ENCODE peak calls at places on chromosomes 7 and 10, in four cellular contexts. Z is HepG2, H is H1, R is K562. I is an unnamed sample.

GRCh38 chr10:84574101-84574500 is 245.7 kb downstream of the CCSER2 start:
- DNase-seq in H (no peak), Z (no peak), R (no peak), I (no peak)

GRCh38 chr10:131698232-131698631 is 202.6 kb upstream of the PPP2R2D start:
- DNase-seq in R (no peak), Z (no peak), H (no peak), I (no peak)

GRCh38 chr7:24728503-24729364 is 28.5 kb downstream of the GSDME start:
- DNase-seq in Z (no peak), H (no peak), R (no peak), I (no peak)

GRCh38 chr7:89623018-89623672 is 531.1 kb upstream of the STEAP1 start:
- DNase-seq in R (no peak), Z (peak), H (peak), I (peak)

GRCh38 chr7:93390660-93391059 is 158.5 kb downstream of the VPS50 start:
- DNase-seq in H (no peak), R (no peak), Z (no peak), I (no peak)

GRCh38 chr7:112254166-112254565 is 47.7 kb downstream of the ZNF277 start:
- DNase-seq in R (no peak), Z (no peak), H (no peak), I (no peak)

GRCh38 chr7:20257212-20257611 is 40.0 kb upstream of the MACC1 start:
- DNase-seq in Z (no peak), R (no peak), H (no peak), I (no peak)

GRCh38 chr10:47190301-47190700 is 109.7 kb upstream of the GDF10 start:
- DNase-seq in R (no peak), H (no peak), Z (no peak), I (no peak)

GRCh38 chr7:124720195-124720594 is 45.4 kb downstream of the GPR37 start:
- DNase-seq in H (no peak), R (no peak), Z (peak), I (no peak)

GRCh38 chr10:95841711-95842498 is 65.9 kb upstream of the CC2D2B start:
- DNase-seq in H (no peak), Z (peak), R (peak), I (no peak)

GRCh38 chr7:27346531-27347260 is 104.1 kb downstream of the EVX1 start:
- DNase-seq in H (no peak), R (no peak), Z (peak), I (no peak)

GRCh38 chr7:74449809-74450397 is 3.8 kb upstream of the GTF2IRD1 start:
- DNase-seq in H (peak), Z (peak), R (peak), I (peak)

GRCh38 chr10:124995605-124996004 is 53.7 kb downstream of the ZRANB1 start:
- DNase-seq in Z (no peak), H (peak), R (no peak), I (no peak)

GRCh38 chr7:1617957-1618356 is 48.1 kb upstream of the PSMG3 start:
- DNase-seq in R (no peak), H (no peak), Z (no peak), I (no peak)

GRCh38 chr7:81439591-81439990 is 330.3 kb downstream of the HGF start:
- DNase-seq in Z (no peak), R (no peak), H (no peak), I (no peak)

GRCh38 chr10:32985781-32986350 is 27.8 kb upstream of the ITGB1 start:
- DNase-seq in R (no peak), H (no peak), Z (peak), I (no peak)

GRCh38 chr10:13706175-13706574 is 119.4 kb downstream of the PRPF18 start:
- DNase-seq in H (no peak), R (no peak), Z (no peak), I (no peak)

GRCh38 chr7:16345979-16346958 is 75.1 kb downstream of the CRPPA start:
- DNase-seq in Z (no peak), H (no peak), R (no peak), I (no peak)

GRCh38 chr7:120691915-120692314 is 166.0 kb downstream of the TSPAN12 start:
- DNase-seq in R (no peak), H (no peak), Z (no peak), I (no peak)

GRCh38 chr7:12815871-12816270 is 128.4 kb downstream of the ARL4A start:
- DNase-seq in Z (no peak), R (no peak), H (no peak), I (no peak)

GRCh38 chr10:11551915-11552602 is 59.4 kb downstream of the USP6NL start:
- DNase-seq in H (no peak), R (peak), Z (peak), I (no peak)

GRCh38 chr10:6494934-6495592 is 85.0 kb downstream of the PRKCQ start:
- DNase-seq in Z (no peak), H (no peak), R (no peak), I (no peak)

GRCh38 chr7:44636926-44637325 is 30.5 kb downstream of the OGDH start:
- DNase-seq in Z (no peak), R (no peak), H (no peak), I (no peak)

GRCh38 chr7:83934118-83934734 is 260.4 kb downstream of the SEMA3A start:
- DNase-seq in H (no peak), R (no peak), Z (no peak), I (no peak)

GRCh38 chr10:75502389-75502788 is 71.0 kb downstream of the LRMDA start:
- DNase-seq in Z (no peak), H (no peak), R (no peak), I (no peak)

GRCh38 chr7:31069880-31070555 is 17.9 kb downstream of the ADCYAP1R1 start:
- DNase-seq in R (no peak), Z (no peak), H (no peak), I (no peak)
- TF ChIP-seq TAF1 in R (no peak), Z (no peak), H (no peak), I (no peak)

GRCh38 chr7:66597472-66597871 is 31.2 kb upstream of the KCTD7 start:
- DNase-seq in R (no peak), H (no peak), Z (no peak), I (no peak)

DNA sequence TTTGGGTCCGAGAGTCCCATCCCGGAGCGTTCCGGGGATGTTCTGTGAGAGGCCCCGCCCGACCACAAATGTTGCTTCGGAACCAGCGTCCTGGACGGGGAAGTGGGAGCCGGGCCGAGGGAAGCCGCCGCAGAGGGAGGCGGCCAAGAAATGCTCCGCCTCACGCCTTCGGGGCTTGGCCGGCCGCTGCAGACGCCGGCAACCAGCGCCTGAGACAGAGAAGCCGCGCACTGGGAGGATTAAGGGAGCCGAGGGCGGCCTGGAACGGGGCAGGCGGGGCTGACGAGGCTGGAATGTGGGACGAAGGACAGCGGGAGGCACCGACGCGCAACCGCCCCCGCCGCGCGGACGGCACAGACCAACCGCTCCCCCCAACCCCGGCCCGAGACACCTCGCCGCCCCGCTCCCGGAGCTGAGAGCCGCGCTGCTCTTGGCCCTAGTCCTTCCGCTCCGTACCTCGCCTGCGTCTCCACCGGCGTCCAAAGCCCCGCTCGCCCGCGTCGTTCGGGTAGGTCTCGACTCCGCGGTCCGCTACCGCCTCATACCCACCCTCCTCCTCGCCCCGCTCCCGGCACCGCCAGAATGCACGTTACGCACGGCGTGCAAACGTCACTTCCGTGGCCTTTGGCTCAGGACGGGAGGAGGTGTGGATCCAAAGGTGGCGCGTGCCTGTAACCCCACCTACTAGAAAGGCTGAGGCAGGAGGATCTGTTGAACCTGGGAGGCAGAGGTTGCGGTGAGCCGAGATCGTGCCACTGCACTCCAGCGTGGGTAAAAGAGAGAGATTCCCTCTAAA is 36.7 kb upstream of the KCTD7 start:
- DNase-seq in R (peak), Z (peak), H (peak), I (peak)
- TF ChIP-seq POLR2A in R (peak), Z (peak), H (peak), I (peak)

GRCh38 chr10:14959221-14960057 is at the start of gene MEIG1:
- DNase-seq in H (peak), R (peak), Z (peak), I (peak)
- TF ChIP-seq EP300 in H (peak), R (peak), Z (no peak), I (peak)

GRCh38 chr10:78044179-78044578 is 10.5 kb downstream of the RPS24 start:
- DNase-seq in R (no peak), H (no peak), Z (no peak), I (no peak)
- TF ChIP-seq TAF1 in R (no peak), H (no peak), Z (no peak), I (no peak)

GRCh38 chr7:132547806-132548205 is 28.5 kb downstream of the PLXNA4 start:
- DNase-seq in R (no peak), H (no peak), Z (no peak), I (no peak)

GRCh38 chr7:132544999-132545398 is 31.3 kb downstream of the PLXNA4 start:
- DNase-seq in R (no peak), H (no peak), Z (no peak), I (no peak)

GRCh38 chr7:132545756-132546155 is 30.5 kb downstream of the PLXNA4 start:
- DNase-seq in Z (no peak), H (no peak), R (no peak), I (no peak)

GRCh38 chr7:132548489-132549078 is 27.7 kb downstream of the PLXNA4 start:
- DNase-seq in Z (no peak), R (no peak), H (no peak), I (no peak)

DNA sequence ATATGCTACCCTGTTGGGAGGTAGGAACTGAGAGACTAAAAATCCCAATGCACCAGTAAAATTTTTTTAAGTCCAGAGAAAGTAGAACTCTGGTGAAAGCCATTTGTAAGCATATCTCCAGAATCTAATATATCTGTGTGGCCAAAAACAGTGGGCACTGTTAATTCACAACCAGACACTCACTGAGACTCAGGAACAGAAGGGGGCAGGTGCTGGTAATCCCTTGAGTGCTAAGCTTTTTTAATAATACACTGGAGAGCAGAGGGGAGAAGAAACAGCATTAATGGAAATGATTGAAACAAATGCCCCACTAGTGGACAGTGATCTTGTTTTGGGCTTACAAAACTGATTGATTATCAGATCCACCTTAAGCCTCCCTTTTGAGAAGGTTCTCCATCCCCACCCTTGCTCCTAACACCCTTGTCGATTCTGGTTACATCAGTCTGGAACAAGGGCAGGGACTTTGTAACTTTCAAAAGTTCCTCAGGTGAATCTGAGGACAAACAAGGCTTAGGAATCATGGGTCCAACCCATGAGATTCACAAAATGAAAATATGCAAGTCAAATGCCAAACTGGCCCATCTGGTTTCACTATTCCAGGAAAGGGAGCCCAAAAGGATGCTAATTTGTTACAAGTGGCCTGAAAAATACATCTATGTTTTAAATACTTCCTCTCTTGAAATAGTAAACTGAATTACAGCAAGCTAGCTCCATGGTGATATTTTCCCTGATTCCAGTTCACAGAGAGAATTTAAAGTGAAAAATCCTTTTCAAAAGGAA is 29.7 kb downstream of the PLXNA4 start:
- DNase-seq in Z (no peak), R (no peak), H (no peak), I (no peak)
- TF ChIP-seq POLR2A in Z (no peak), R (no peak), H (no peak), I (no peak)

DNA sequence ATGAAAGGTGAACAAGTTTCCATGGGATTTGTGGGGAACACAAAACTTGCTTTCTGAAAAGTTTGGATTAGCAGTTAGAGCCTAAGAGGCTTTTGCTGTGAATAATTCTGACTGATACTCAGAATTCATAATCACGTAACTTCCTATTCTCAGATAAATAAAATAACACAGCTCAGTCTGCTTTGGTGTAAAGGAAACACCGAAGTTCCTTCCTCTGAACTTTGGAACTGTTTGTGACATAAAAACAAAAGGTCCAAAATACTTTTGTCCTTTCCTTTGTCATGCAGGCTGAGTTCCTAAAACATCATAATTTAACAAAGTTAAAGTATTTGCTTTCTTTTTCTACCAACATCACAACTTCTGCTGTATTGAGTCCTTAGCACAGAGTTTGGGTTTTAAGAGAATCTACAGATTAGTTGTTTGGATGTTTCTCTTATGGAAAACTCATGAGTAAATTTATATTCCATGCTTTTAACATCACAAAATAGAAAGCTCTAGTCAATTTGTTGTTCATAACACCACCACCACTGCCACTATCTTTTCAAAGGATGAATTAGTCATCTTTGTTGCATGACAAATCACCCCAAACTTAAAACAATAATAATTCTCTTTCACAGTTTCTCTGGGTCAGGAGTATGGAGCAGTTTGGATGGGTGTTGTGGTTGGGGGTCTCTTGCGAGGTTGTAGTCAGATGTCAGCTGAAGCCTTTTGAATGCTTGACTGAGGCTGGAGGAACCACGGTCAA is 123.4 kb downstream of the REEP3 start:
- DNase-seq in R (no peak), Z (no peak), H (no peak), I (no peak)
- TF ChIP-seq EP300 in R (no peak), Z (no peak), H (no peak), I (no peak)

DNA sequence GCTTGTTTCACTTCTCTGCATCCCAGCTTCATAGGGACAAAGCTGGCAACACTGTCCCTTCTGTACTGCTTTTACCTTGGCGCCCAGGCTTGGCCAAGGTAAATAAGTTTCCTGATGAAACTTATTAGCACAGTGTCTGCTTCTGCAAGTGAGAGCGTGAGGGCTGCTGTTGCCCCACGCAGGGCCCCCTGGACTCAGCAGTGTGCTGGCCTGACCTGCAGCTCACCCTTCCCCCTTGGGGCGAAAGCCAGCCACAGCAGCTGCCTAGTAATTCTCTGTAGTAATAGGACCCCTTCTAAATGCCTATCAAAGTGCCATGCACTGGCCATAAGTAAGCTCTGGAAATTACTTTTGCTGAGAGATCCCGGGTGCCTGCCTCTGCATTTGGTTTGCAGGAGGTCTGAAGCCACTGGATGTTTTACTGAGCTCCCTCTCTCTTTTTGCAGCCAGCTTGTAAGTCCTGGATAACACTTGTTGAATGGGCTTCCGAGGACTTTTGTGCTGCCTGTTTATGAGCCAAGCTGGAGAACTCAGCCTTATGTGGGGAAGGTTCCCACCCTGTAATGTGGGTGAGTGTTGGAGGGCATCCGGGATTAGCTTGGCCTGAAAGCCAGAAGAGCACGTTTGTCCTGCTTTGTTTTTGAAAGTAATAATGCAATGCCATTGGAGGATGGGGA is 294.0 kb downstream of the C7orf25 start:
- DNase-seq in H (peak), Z (no peak), R (no peak), I (no peak)
- TF ChIP-seq TAF1 in H (no peak), Z (no peak), R (no peak), I (no peak)

GRCh38 chr7:132504071-132504470 is 72.2 kb downstream of the PLXNA4 start:
- DNase-seq in Z (no peak), H (no peak), R (no peak), I (no peak)
- TF ChIP-seq POLR2A in Z (no peak), H (no peak), R (no peak), I (no peak)